ENCODE peak calls at places on chromosomes 16 and 17, in six cellular contexts. E, O, F, I, H and U are unnamed samples.

GRCh38 chr17:7440823-7441174 is 1.5 kb downstream of the FGF11 start:
- DNase-seq in O (peak), F (peak), I (no peak), E (no peak), H (no peak), U (no peak)

GRCh38 chr16:24499193-24499814 is 40.1 kb upstream of the RBBP6 start:
- DNase-seq in F (peak), O (no peak), I (peak), H (peak), E (no peak), U (no peak)

GRCh38 chr16:50635505-50636392 is 45.4 kb downstream of the SNX20 start:
- DNase-seq in F (no peak), I (no peak), E (no peak), H (peak), O (no peak), U (no peak)

GRCh38 chr17:34241062-34241461 is 14.0 kb upstream of the CCL2 start:
- DNase-seq in E (no peak), F (peak), I (no peak), O (peak), H (no peak), U (no peak)

GRCh38 chr17:69870091-69870530 is 204.9 kb upstream of the KCNJ16 start:
- DNase-seq in E (no peak), I (no peak), O (no peak), F (no peak), H (no peak), U (no peak)

GRCh38 chr16:86515780-86516617 is 5.7 kb downstream of the FOXF1 start:
- DNase-seq in F (no peak), H (no peak), I (no peak), O (no peak), E (no peak), U (no peak)

GRCh38 chr17:82247856-82248671 is 19.2 kb downstream of the SLC16A3 start:
- DNase-seq in O (no peak), F (no peak), I (no peak), E (no peak), H (no peak), U (no peak)

GRCh38 chr17:73973881-73974409 is 229.5 kb upstream of the RPL38 start:
- DNase-seq in I (peak), F (no peak), O (no peak), H (no peak), E (no peak), U (no peak)

GRCh38 chr16:72355561-72355960 is 183.6 kb upstream of the PMFBP1 start:
- DNase-seq in E (no peak), I (no peak), H (no peak), F (no peak), O (no peak), U (peak)

GRCh38 chr17:43880420-43880991 is 26.8 kb downstream of the MPP2 start:
- DNase-seq in E (peak), H (peak), I (peak), F (no peak), O (peak), U (no peak)

GRCh38 chr16:50297301-50298074 is 31.1 kb downstream of the ADCY7 start:
- DNase-seq in I (no peak), E (no peak), H (no peak), O (peak), F (no peak), U (no peak)

GRCh38 chr16:1271380-1271749 is 15.5 kb downstream of the TPSD1 start:
- DNase-seq in I (peak), H (no peak), E (no peak), O (no peak), F (no peak), U (no peak)

GRCh38 chr16:8851761-8852403 is 16.9 kb downstream of the CARHSP1 start:
- DNase-seq in O (no peak), E (no peak), H (no peak), I (no peak), F (no peak), U (no peak)

GRCh38 chr17:9661027-9661426 is 15.7 kb downstream of the USP43 start:
- DNase-seq in O (no peak), H (no peak), I (no peak), F (no peak), E (no peak), U (no peak)

GRCh38 chr17:42277342-42277712 is 1.1 kb upstream of the STAT5B start:
- DNase-seq in E (no peak), H (no peak), I (peak), O (no peak), F (no peak), U (no peak)

GRCh38 chr16:5056347-5056746 is 9.4 kb downstream of the C16orf89 start:
- DNase-seq in O (no peak), F (no peak), H (peak), I (peak), E (no peak), U (no peak)

GRCh38 chr17:47635734-47636133 is 14.0 kb upstream of the KPNB1 start:
- DNase-seq in F (no peak), O (no peak), H (no peak), E (no peak), I (no peak), U (no peak)

GRCh38 chr17:42142371-42142896 is 12.4 kb downstream of the RAB5C start:
- DNase-seq in O (no peak), E (no peak), H (no peak), F (no peak), I (no peak), U (peak)

GRCh38 chr17:7634384-7634783 is 4.4 kb downstream of the SHBG start:
- DNase-seq in O (no peak), H (no peak), F (peak), I (no peak), E (no peak), U (no peak)

GRCh38 chr16:82935781-82936180 is 309.0 kb downstream of the CDH13 start:
- DNase-seq in O (no peak), E (no peak), I (no peak), H (no peak), F (no peak), U (no peak)

GRCh38 chr17:65638221-65638940 is 76.9 kb upstream of the AXIN2 start:
- DNase-seq in E (no peak), F (no peak), I (peak), H (no peak), O (no peak), U (peak)